ENCODE peak calls at places on chromosomes 12 and 14, in nine cellular contexts. D is NT2/D1; P is Karpas-422; K is esophagus squamous epithelium; H is mucosa of descending colon; W is tibial nerve; U is CD8-positive, alpha-beta memory T cell; S is left ventricle myocardium inferior; Q is neuronal stem cell. Y is an unnamed sample. For H3K9me3 and H3K4me1, the result is how much of the 10 kb centered on the place peaks cover.

GRCh38 chr14:70897475-70897874 is 9.8 kb upstream of the PCNX1 start:
- DNase-seq in D (no peak), P (no peak), K (no peak), H (no peak), W (no peak), U (no peak), S (no peak), Q (no peak), Y (no peak)

GRCh38 chr14:69822456-69822855 is 25.4 kb upstream of the SLC10A1 start:
- DNase-seq in D (no peak), P (no peak), K (no peak), H (no peak), W (no peak), U (no peak), S (no peak), Q (no peak), Y (no peak)

GRCh38 chr14:60657609-60657983 is 8.3 kb upstream of the SIX1 start:
- DNase-seq in D (no peak), P (peak), K (no peak), H (no peak), W (no peak), U (no peak), S (no peak), Q (peak), Y (no peak)

GRCh38 chr12:27064397-27065342 is 17.7 kb downstream of the C12orf71 start:
- DNase-seq in D (no peak), P (no peak), K (no peak), H (no peak), W (no peak), U (no peak), S (no peak), Q (no peak), Y (no peak)

GRCh38 chr14:100790785-100791667 is 34.9 kb upstream of the MEG3 start:
- DNase-seq in D (no peak), P (no peak), K (no peak), H (no peak), W (no peak), U (no peak), S (no peak), Q (no peak), Y (no peak)

GRCh38 chr12:127770123-127770522 is 496.8 kb upstream of the TMEM132C start:
- DNase-seq in D (no peak), P (no peak), K (no peak), H (no peak), W (no peak), U (no peak), S (no peak), Q (no peak), Y (no peak)

GRCh38 chr14:39267592-39268112 is 33.9 kb downstream of the MIA2 start:
- DNase-seq in D (no peak), P (peak), K (no peak), H (no peak), W (peak), U (no peak), S (no peak), Q (no peak), Y (no peak)

GRCh38 chr12:49534806-49535278 is 4.0 kb upstream of the KCNH3 start:
- DNase-seq in D (no peak), P (no peak), K (no peak), H (no peak), W (no peak), U (no peak), S (no peak), Q (no peak), Y (no peak)

GRCh38 chr12:128388461-128388921 is 121.5 kb downstream of the TMEM132C start:
- DNase-seq in D (no peak), P (no peak), K (no peak), H (peak), W (peak), U (peak), S (peak), Q (no peak), Y (no peak)

GRCh38 chr12:103771466-103771865 is 69.6 kb downstream of the NT5DC3 start:
- DNase-seq in D (peak), P (no peak), K (no peak), H (no peak), W (peak), U (no peak), S (no peak), Q (no peak), Y (no peak)

GRCh38 chr14:66496188-66496807 is 10.1 kb downstream of the CCDC196 start:
- DNase-seq in D (no peak), P (no peak), K (no peak), H (no peak), W (no peak), U (no peak), S (no peak), Q (no peak), Y (no peak)
- H3K4me3 ChIP-seq in D (no peak), P (no peak), K (no peak), H (no peak), W (no peak), U (no peak), S (peak), Q (no peak), Y (no peak)

GRCh38 chr14:105899071-105899641 is 372.8 kb downstream of the TMEM121 start:
- DNase-seq in D (no peak), P (no peak), K (no peak), H (no peak), W (no peak), U (no peak), S (no peak), Q (no peak), Y (no peak)

GRCh38 chr14:105901226-105901625 is 374.8 kb downstream of the TMEM121 start:
- DNase-seq in D (no peak), P (no peak), K (no peak), H (no peak), W (no peak), U (no peak), S (no peak), Q (no peak), Y (no peak)

GRCh38 chr14:105902131-105902898 is 375.9 kb downstream of the TMEM121 start:
- DNase-seq in D (no peak), P (no peak), K (no peak), H (no peak), W (no peak), U (no peak), S (no peak), Q (no peak), Y (no peak)

GRCh38 chr14:105899657-105900397 is 373.4 kb downstream of the TMEM121 start:
- DNase-seq in D (no peak), P (no peak), K (no peak), H (no peak), W (no peak), U (no peak), S (no peak), Q (no peak), Y (no peak)

DNA sequence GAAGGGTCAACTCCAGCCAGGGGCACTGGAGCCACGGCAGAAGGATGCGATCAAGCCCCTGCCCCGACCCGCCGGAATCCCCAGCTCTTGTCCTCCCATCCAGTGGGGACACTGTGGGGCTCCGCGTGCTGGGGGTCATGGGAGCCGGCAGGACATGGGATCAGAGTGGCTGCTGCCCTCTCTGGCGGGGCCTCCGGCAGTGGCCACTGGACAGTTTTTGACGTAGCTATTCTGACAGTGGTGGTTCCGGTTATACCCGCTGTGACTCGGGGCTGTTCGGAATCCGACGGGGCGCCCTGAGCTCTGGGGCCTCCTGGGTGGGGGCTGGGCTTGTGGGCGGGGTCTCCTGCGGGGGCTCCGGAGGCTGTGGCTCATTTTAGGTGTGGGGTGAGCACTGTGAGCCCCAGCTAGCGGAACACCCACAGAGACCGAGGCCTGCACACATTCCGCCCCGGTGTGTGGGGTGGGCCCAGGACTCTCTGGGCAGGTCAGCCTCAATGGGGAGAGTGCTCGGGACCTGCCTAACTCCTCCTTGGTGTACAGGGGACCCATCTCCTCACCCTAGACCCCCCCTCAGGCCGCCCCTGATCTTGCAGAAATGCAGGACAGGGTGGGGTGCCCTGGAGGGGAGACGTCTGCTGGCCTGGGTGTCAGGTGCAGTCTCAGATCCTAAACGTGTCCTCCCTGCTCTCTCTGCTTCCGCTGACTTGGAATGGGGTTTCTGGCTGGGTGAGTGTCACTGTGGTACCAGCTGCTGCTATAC is 374.2 kb downstream of the TMEM121 start:
- DNase-seq in D (no peak), P (no peak), K (no peak), H (no peak), W (no peak), U (no peak), S (no peak), Q (no peak), Y (no peak)
- H3K9me3 ChIP-seq in D (under half), P (under half), K (under half), H (under half), W (under half), U (under half), S (under half), Q (under half), Y (under half)

GRCh38 chr12:112422531-112422930 is 3.8 kb downstream of the PTPN11 start:
- DNase-seq in D (no peak), P (no peak), K (no peak), H (no peak), W (peak), U (no peak), S (no peak), Q (no peak), Y (no peak)
- H3K4me1 ChIP-seq in D (under half), P (under half), K (under half), H (under half), W (under half), U (under half), S (half or more), Q (under half), Y (under half)

GRCh38 chr14:85530626-85531025 is 682 bp downstream of the FLRT2 start:
- DNase-seq in D (no peak), P (no peak), K (no peak), H (no peak), W (no peak), U (no peak), S (no peak), Q (peak), Y (no peak)
- H3K4me3 ChIP-seq in D (peak), P (no peak), K (peak), H (no peak), W (peak), U (no peak), S (peak), Q (peak), Y (peak)

Y was measured in lower lobe of right lung.